ENCODE peak calls at places on chromosomes 6 and 20, in five cellular contexts. B is IMR-90, W is K562, T is GM12878, D is H1. P is an unnamed sample.

GRCh38 chr6:111589366-111589765 is 16.3 kb downstream of the TRAF3IP2 start:
- DNase-seq in B (peak; percentile 83), W (no peak), T (no peak), D (no peak), P (peak; percentile 80)

GRCh38 chr6:35089216-35089934 is 51.8 kb downstream of the TCP11 start:
- DNase-seq in B (no peak), W (no peak), T (no peak), D (no peak), P (no peak)

GRCh38 chr6:13296536-13296997 is 31.8 kb downstream of the TBC1D7 start:
- DNase-seq in B (no peak), W (no peak), T (no peak), D (no peak), P (no peak)

GRCh38 chr6:75818061-75818855 is 69.2 kb downstream of the MYO6 start:
- DNase-seq in B (peak; percentile 56), W (no peak), T (no peak), D (no peak), P (no peak)

GRCh38 chr20:62721511-62722197 is 13.0 kb downstream of the NTSR1 start:
- DNase-seq in B (no peak), W (no peak), T (no peak), D (no peak), P (no peak)

GRCh38 chr6:123604067-123604466 is 32.7 kb downstream of the TRDN start:
- DNase-seq in B (no peak), W (no peak), T (no peak), D (no peak), P (no peak)

GRCh38 chr6:14921878-14922277 is 324.0 kb upstream of the JARID2 start:
- DNase-seq in B (no peak), W (no peak), T (no peak), D (no peak), P (no peak)

GRCh38 chr6:169887529-169888140 is 136.2 kb downstream of the ERMARD start:
- DNase-seq in B (no peak), W (no peak), T (no peak), D (no peak), P (no peak)

GRCh38 chr6:16683524-16684194 is 77.6 kb downstream of the ATXN1 start:
- DNase-seq in B (peak; percentile 56), W (no peak), T (no peak), D (no peak), P (peak; percentile 65)

GRCh38 chr6:40965046-40965445 is 74.0 kb downstream of the UNC5CL start:
- DNase-seq in B (peak; percentile 42), W (no peak), T (no peak), D (no peak), P (no peak)

GRCh38 chr6:36660771-36661471 is 17.6 kb upstream of the CDKN1A start:
- DNase-seq in B (no peak), W (peak; percentile 99), T (no peak), D (no peak), P (no peak)

GRCh38 chr6:118725944-118726343 is 74.6 kb upstream of the CEP85L start:
- DNase-seq in B (no peak), W (no peak), T (no peak), D (no peak), P (no peak)

GRCh38 chr6:3500262-3501001 is 43.6 kb upstream of the SLC22A23 start:
- DNase-seq in B (peak; percentile 71), W (no peak), T (no peak), D (no peak), P (no peak)

GRCh38 chr20:2515203-2515602 is 6.5 kb upstream of the ZNF343 start:
- DNase-seq in B (no peak), W (no peak), T (no peak), D (no peak), P (no peak)

GRCh38 chr6:25302677-25303128 is 23.5 kb downstream of the CARMIL1 start:
- DNase-seq in B (peak; percentile 76), W (no peak), T (no peak), D (no peak), P (no peak)

GRCh38 chr6:25793970-25794369 is 37.9 kb downstream of the SLC17A1 start:
- DNase-seq in B (no peak), W (no peak), T (no peak), D (no peak), P (no peak)

GRCh38 chr20:24134284-24134683 is 145.7 kb upstream of the GGTLC1 start:
- DNase-seq in B (no peak), W (no peak), T (no peak), D (no peak), P (no peak)

GRCh38 chr6:82410151-82410621 is 46.6 kb downstream of the TPBG start:
- DNase-seq in B (peak; percentile 54), W (no peak), T (no peak), D (no peak), P (no peak)

GRCh38 chr6:70124882-70125535 is 177.9 kb downstream of the COL9A1 start:
- DNase-seq in B (peak; percentile 19), W (no peak), T (no peak), D (no peak), P (no peak)

GRCh38 chr6:5457036-5457435 is 195.7 kb downstream of the FARS2 start:
- DNase-seq in B (peak; percentile 18), W (no peak), T (no peak), D (no peak), P (no peak)

GRCh38 chr6:170260686-170261085 is 30.2 kb downstream of the DLL1 start:
- DNase-seq in B (no peak), W (peak; percentile 49), T (no peak), D (no peak), P (peak; percentile 21)

GRCh38 chr6:36659271-36659670 is 19.2 kb upstream of the CDKN1A start:
- DNase-seq in B (peak; percentile 74), W (no peak), T (no peak), D (no peak), P (no peak)

GRCh38 chr6:42118162-42119001 is 24.0 kb downstream of the C6orf132 start:
- DNase-seq in B (no peak), W (no peak), T (no peak), D (no peak), P (no peak)
- TF ChIP-seq CEBPB in B (no peak), W (no peak), T (no peak), D (no peak), P (no peak)

DNA sequence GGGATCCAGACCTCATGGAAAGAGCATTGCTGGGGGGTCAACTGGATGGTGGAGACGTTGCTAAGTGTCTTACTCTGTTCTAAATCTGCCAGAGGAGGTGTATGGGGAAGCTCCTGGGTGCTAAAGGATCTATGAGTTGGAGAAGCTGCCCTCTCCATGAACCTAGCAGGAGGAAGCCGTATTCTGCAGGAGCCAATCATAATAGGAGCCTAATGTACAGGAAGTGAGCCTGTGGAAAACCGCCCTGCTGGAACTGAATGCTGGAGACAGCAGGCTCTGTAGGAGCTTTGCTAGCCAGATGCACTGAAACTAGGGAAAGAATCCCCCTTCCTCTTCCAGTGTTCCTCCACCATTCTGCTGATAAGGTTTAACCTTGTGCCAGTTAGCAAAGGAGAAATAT is 10.9 kb downstream of the CASP8AP2 start:
- DNase-seq in B (peak; percentile 41), W (no peak), T (no peak), D (no peak), P (no peak)
- TF ChIP-seq CEBPB in B (no peak), W (no peak), T (no peak), D (no peak), P (no peak)

DNA sequence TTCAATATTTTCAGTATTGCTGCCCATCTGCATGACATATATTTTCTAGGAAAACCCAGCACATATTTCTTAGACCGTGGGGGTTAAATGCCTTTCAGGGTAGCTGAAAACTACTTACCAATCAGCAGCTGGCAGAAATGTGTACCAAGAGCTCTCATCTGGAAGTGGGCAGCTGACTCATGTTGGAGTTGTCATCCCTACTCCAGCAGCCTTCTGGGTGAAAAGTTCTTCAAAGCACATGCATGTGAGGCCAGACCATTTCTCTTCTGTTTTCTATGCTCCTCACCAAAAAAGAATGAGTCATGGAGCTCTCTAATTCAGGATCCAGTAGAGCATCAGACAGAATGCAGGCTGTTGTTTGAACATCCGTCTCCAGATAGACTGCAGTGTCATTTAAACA is 135.5 kb downstream of the PAX1 start:
- DNase-seq in B (no peak), W (no peak), T (no peak), D (no peak), P (no peak)
- TF ChIP-seq CEBPB in B (no peak), W (no peak), T (no peak), D (no peak), P (no peak)

GRCh38 chr6:37882292-37882691 is 62.8 kb downstream of the ZFAND3 start:
- DNase-seq in B (no peak), W (no peak), T (no peak), D (no peak), P (no peak)
- TF ChIP-seq CEBPB in B (no peak), W (no peak), T (no peak), D (no peak), P (no peak)

DNA sequence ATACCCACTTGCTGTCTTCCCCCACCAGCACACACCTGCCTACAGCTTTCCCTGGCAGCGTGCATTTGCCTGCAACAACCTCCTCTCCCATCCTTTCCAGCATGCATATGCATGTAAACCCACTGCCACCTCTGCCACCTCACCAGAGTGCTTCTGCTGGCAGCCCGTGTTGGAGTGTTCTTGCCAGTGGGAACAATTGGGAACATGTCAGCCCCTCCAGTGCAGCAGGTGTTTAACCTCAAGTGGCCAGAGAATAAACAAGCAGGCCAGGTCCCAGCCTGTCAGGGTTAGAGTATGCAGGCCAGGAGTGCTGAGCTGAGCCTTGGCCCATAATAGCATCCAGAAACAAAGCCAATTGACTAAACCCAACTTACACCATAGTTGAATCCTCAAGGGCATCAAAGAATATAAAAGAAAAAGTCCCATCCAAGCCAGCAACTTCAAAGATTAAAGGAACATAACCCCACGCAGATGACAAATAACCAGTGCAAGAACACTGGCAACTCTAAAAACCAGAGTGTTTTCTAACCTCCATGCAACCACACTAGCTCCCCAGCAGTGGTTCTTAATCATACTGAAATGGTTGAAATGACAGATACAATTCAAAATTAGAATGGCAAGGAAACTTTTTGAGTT is 1212.1 kb upstream of the CITED2 start:
- DNase-seq in B (no peak), W (no peak), T (peak; percentile 60), D (no peak), P (no peak)
- TF ChIP-seq CEBPB in B (no peak), W (no peak), T (peak; percentile 99), D (no peak), P (no peak)

DNA sequence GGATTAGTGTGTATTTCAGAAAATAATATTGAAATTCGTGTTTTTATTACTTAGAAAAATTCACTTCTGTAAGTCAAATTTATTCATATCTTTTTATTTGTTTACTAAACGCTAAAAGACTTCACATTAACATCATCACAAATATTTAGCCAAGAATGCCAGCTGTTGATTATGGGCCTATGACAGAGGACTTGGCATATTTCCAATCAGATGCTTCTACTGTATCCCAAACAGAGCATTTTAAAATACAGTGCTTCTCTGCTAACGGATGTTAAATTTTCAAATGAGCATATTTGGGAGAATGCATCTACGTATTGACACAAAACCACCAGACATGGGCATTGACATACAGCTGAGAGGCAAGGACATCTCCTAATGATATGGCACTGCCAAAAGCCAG is 54.6 kb upstream of the PDE7B start:
- DNase-seq in B (peak; percentile 7), W (no peak), T (no peak), D (no peak), P (no peak)
- TF ChIP-seq CEBPB in B (no peak), W (no peak), T (no peak), D (no peak), P (no peak)

P was measured in HCT116.